ENCODE peak calls at places on chromosomes 5 and 9, in seven cellular contexts. O, C, R, J, P, K and V are unnamed samples.
A peak's percentile ranks its signal among the peaks of the same experiment; 100 is the strongest.

GRCh38 chr9:10265102-10265708 is 347.6 kb downstream of the PTPRD start:
- DNase-seq in O (no peak), C (no peak), R (no peak), J (peak; percentile 77), P (peak; percentile 74), K (no peak), V (no peak)

GRCh38 chr5:32193591-32193990 is 19.5 kb upstream of the GOLPH3 start:
- DNase-seq in O (peak; percentile 90), C (peak; percentile 27), R (no peak), J (peak; percentile 89), P (peak; percentile 96), K (no peak), V (no peak)

GRCh38 chr9:109012009-109012875 is 1.1 kb downstream of the CTNNAL1 start:
- DNase-seq in O (peak; percentile 61), C (peak; percentile 6), R (peak; percentile 52), J (peak; percentile 95), P (peak; percentile 89), K (peak; percentile 41), V (peak; percentile 40)

GRCh38 chr9:135978650-135979461 is 17.7 kb upstream of the UBAC1 start:
- DNase-seq in O (no peak), C (no peak), R (peak; percentile 64), J (no peak), P (no peak), K (no peak), V (peak; percentile 70)

GRCh38 chr9:108282872-108283271 is 572.9 kb downstream of the ACTL7B start:
- DNase-seq in O (no peak), C (no peak), R (no peak), J (no peak), P (peak; percentile 9), K (no peak), V (no peak)

GRCh38 chr5:10351199-10351881 is 2.2 kb upstream of the MARCHF6 start:
- DNase-seq in O (no peak), C (no peak), R (no peak), J (peak; percentile 64), P (peak; percentile 84), K (no peak), V (no peak)

GRCh38 chr5:116572375-116573278 is 2.0 kb downstream of the SEMA6A start:
- DNase-seq in O (peak; percentile 47), C (no peak), R (no peak), J (no peak), P (peak; percentile 20), K (no peak), V (no peak)

GRCh38 chr5:9454012-9454481 is 91.8 kb downstream of the SEMA5A start:
- DNase-seq in O (no peak), C (no peak), R (no peak), J (no peak), P (no peak), K (no peak), V (no peak)

GRCh38 chr5:36162810-36163486 is 11.0 kb downstream of the SKP2 start:
- DNase-seq in O (no peak), C (no peak), R (no peak), J (no peak), P (no peak), K (no peak), V (no peak)

GRCh38 chr5:107282061-107282460 is 388.7 kb downstream of the EFNA5 start:
- DNase-seq in O (no peak), C (no peak), R (no peak), J (no peak), P (no peak), K (no peak), V (no peak)

GRCh38 chr9:35277649-35278359 is 116.0 kb downstream of the UNC13B start:
- DNase-seq in O (no peak), C (no peak), R (no peak), J (peak; percentile 93), P (peak; percentile 87), K (no peak), V (no peak)

GRCh38 chr5:82244854-82245635 is 33.1 kb downstream of the RPS23 start:
- DNase-seq in O (no peak), C (no peak), R (no peak), J (no peak), P (no peak), K (no peak), V (no peak)

GRCh38 chr5:60959156-60959555 is 14.2 kb downstream of the NDUFAF2 start:
- DNase-seq in O (no peak), C (peak; percentile 8), R (no peak), J (peak; percentile 70), P (peak; percentile 53), K (no peak), V (peak; percentile 32)

GRCh38 chr5:157222506-157223230 is 42.0 kb downstream of the ITK start:
- DNase-seq in O (no peak), C (no peak), R (peak; percentile 46), J (peak; percentile 15), P (peak; percentile 10), K (no peak), V (peak; percentile 47)

GRCh38 chr5:131630963-131631350 is 4.1 kb downstream of the RAPGEF6 start:
- DNase-seq in O (no peak), C (no peak), R (no peak), J (no peak), P (no peak), K (no peak), V (no peak)

GRCh38 chr5:57036621-57037160 is 84.8 kb upstream of the MIER3 start:
- DNase-seq in O (no peak), C (no peak), R (no peak), J (no peak), P (no peak), K (no peak), V (no peak)

GRCh38 chr9:18438300-18438925 is 35.5 kb upstream of the ADAMTSL1 start:
- DNase-seq in O (peak; percentile 42), C (no peak), R (no peak), J (peak; percentile 55), P (peak; percentile 70), K (no peak), V (no peak)